ENCODE peak calls at places on chromosomes 7 and 10, in nine cellular contexts. W, D, I, Q, R, J, L, K and P are unnamed samples.

GRCh38 chr7:151818674-151819519 is 58.0 kb downstream of the PRKAG2 start:
- DNase-seq in L (no peak), K (no peak), Q (no peak), I (peak; percentile 37), J (no peak), W (no peak), R (no peak), D (no peak), P (no peak)

GRCh38 chr7:143380264-143380645 is 890 bp upstream of the ZYX start:
- DNase-seq in W (peak; percentile 90), Q (peak; percentile 89), K (peak; percentile 84), R (peak; percentile 89), J (peak; percentile 82), I (no peak), D (peak; percentile 95), L (peak; percentile 65), P (peak; percentile 68)

GRCh38 chr10:6275022-6275997 is 72.6 kb downstream of the PFKFB3 start:
- DNase-seq in R (peak; percentile 84), D (peak; percentile 99), L (peak; percentile 30), J (peak; percentile 99), I (peak; percentile 96), Q (peak; percentile 86), K (peak; percentile 91), W (peak; percentile 100), P (peak; percentile 85)

GRCh38 chr7:4226166-4226857 is 455.8 kb upstream of the FOXK1 start:
- DNase-seq in K (no peak), R (no peak), J (no peak), I (no peak), Q (no peak), D (no peak), L (no peak), W (no peak), P (no peak)

GRCh38 chr10:86942441-86943315 is 14.7 kb downstream of the MMRN2 start:
- DNase-seq in Q (no peak), W (no peak), D (no peak), K (no peak), R (peak; percentile 49), L (no peak), I (no peak), J (no peak), P (no peak)

GRCh38 chr10:29297678-29298077 is 8.8 kb downstream of the LYZL1 start:
- DNase-seq in D (no peak), J (no peak), R (no peak), K (no peak), W (no peak), L (no peak), I (no peak), Q (no peak), P (no peak)

GRCh38 chr10:98380493-98381339 is 34.3 kb downstream of the PYROXD2 start:
- DNase-seq in W (no peak), L (no peak), K (no peak), Q (no peak), R (no peak), D (no peak), I (no peak), J (peak; percentile 22), P (no peak)

GRCh38 chr7:75856562-75856961 is 22.3 kb upstream of the RHBDD2 start:
- DNase-seq in K (no peak), D (no peak), R (no peak), I (no peak), J (no peak), W (no peak), L (no peak), Q (no peak), P (no peak)

GRCh38 chr10:112615269-112615668 is 168.3 kb downstream of the VTI1A start:
- DNase-seq in K (no peak), D (no peak), I (no peak), R (no peak), Q (no peak), J (no peak), W (no peak), L (no peak), P (no peak)

GRCh38 chr7:94053532-94053931 is 49.4 kb upstream of the BET1 start:
- DNase-seq in I (no peak), J (no peak), R (no peak), W (no peak), D (no peak), Q (no peak), K (no peak), L (no peak), P (no peak)

GRCh38 chr7:94057955-94058354 is 53.8 kb upstream of the BET1 start:
- DNase-seq in Q (no peak), D (no peak), W (no peak), K (no peak), R (no peak), J (no peak), I (no peak), L (no peak), P (no peak)

GRCh38 chr7:94054130-94054529 is 50.0 kb upstream of the BET1 start:
- DNase-seq in D (no peak), J (no peak), Q (no peak), I (no peak), L (no peak), K (no peak), W (no peak), R (no peak), P (no peak)

GRCh38 chr7:94056796-94057207 is 52.6 kb upstream of the BET1 start:
- DNase-seq in W (peak; percentile 90), I (peak; percentile 51), D (no peak), Q (no peak), J (peak; percentile 98), R (no peak), K (no peak), L (no peak), P (peak; percentile 85)

GRCh38 chr7:94055963-94056362 is 51.8 kb upstream of the BET1 start:
- DNase-seq in L (no peak), J (no peak), D (no peak), W (peak; percentile 12), R (no peak), Q (no peak), K (no peak), I (no peak), P (no peak)
- H3K27ac ChIP-seq in L (no peak overlapping the region), J (no peak overlapping the region), D (no peak overlapping the region), W (peak overlapping the region; percentile 61), R (no peak overlapping the region), Q (no peak overlapping the region), K (no peak overlapping the region), I (peak overlapping the region; percentile 69), P (no peak overlapping the region)

DNA sequence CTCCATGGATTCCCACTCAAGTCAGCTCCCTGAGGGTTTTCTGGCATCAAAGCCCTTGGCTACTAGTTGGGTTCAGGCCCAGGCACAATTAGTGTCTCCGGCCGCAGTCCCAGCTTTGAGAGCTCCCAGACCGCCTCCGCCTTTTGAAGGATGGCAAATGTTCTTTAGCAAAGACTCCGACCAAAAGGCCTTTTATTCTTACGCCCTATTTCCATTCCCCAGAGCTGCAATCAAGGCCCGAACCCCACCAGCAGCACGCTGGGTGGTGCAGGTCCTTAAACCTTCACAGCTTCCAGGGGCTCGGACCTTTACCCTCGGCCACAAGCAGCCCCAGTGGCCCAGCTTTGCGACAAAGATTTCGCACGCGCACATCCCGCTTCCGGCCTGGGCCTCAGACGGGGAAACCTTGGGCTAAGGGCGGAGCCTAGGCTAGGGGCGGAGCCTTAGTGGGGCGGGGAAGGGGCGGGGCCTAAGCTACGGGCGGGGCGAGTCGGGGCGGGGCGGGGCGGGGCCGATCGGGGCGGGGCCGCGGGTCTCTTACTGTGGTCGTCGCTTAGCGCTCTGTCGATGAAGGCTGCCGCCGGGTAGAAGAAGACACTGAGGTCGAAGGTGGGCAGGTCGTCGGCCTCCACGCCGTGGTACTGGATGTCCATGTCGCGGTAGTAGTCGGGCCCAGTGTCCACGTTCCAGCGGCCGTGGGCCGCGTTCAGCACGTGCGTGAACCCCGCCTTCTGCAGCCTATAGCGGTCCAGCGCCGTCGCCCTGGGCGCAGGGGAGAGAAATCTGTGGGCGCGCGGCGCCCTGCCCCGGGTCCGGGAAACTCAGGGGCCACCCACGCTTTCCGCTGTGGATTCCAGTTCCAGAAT is 68.0 kb upstream of the SAMD8 start:
- DNase-seq in K (no peak), J (no peak), R (peak; percentile 27), L (no peak), Q (no peak), I (no peak), W (no peak), D (no peak), P (no peak)
- H3K27ac ChIP-seq in K (no peak overlapping the region), J (no peak overlapping the region), R (no peak overlapping the region), L (no peak overlapping the region), Q (no peak overlapping the region), I (no peak overlapping the region), W (no peak overlapping the region), D (no peak overlapping the region), P (peak overlapping the region; percentile 85)

GRCh38 chr7:70028620-70029019 is 430.3 kb downstream of the AUTS2 start:
- DNase-seq in W (no peak), R (no peak), K (no peak), J (no peak), D (no peak), L (no peak), Q (no peak), I (no peak), P (no peak)
- H3K27ac ChIP-seq in W (no peak overlapping the region), R (no peak overlapping the region), K (no peak overlapping the region), J (no peak overlapping the region), D (no peak overlapping the region), L (no peak overlapping the region), Q (no peak overlapping the region), I (no peak overlapping the region), P (no peak overlapping the region)

GRCh38 chr7:74082770-74083116 is 861 bp upstream of the LIMK1 start:
- DNase-seq in I (no peak), Q (no peak), L (no peak), R (no peak), W (no peak), J (no peak), D (no peak), K (no peak), P (no peak)
- H3K27ac ChIP-seq in I (no peak overlapping the region), Q (no peak overlapping the region), L (no peak overlapping the region), R (no peak overlapping the region), W (no peak overlapping the region), J (peak overlapping the region; percentile 96), D (no peak overlapping the region), K (no peak overlapping the region), P (peak overlapping the region; percentile 65)